ENCODE peak calls at places on chromosome 10, in eight cellular contexts. U, R, S, E, T, Z, W and O are unnamed samples.

GRCh38 chr10:101136007-101136707 is 5.1 kb downstream of the TLX1 start:
- DNase-seq in R (no peak), E (no peak), U (no peak), W (no peak), S (no peak), T (no peak), Z (peak; percentile 13), O (no peak)

GRCh38 chr10:60281792-60282353 is 107.8 kb downstream of the ANK3 start:
- DNase-seq in T (no peak), W (no peak), S (no peak), U (no peak), R (no peak), E (no peak), Z (no peak), O (no peak)

GRCh38 chr10:80472234-80473095 is 18.4 kb downstream of the TSPAN14 start:
- DNase-seq in Z (peak; percentile 88), T (no peak), U (peak; percentile 97), W (no peak), E (no peak), S (no peak), R (peak; percentile 21), O (no peak)

GRCh38 chr10:99393036-99393435 is 37.4 kb downstream of the GOT1 start:
- DNase-seq in E (no peak), Z (no peak), R (no peak), T (no peak), W (no peak), U (no peak), S (no peak), O (no peak)

GRCh38 chr10:97737770-97738265 is 890 bp downstream of the ZFYVE27 start:
- DNase-seq in E (no peak), W (no peak), Z (peak; percentile 47), T (no peak), U (no peak), R (no peak), S (no peak), O (no peak)

GRCh38 chr10:102918817-102919236 is 733 bp downstream of the CNNM2 start:
- DNase-seq in U (peak; percentile 20), W (no peak), S (no peak), E (peak; percentile 10), Z (no peak), R (no peak), T (peak; percentile 33), O (no peak)

GRCh38 chr10:124127965-124128810 is 34.8 kb upstream of the CHST15 start:
- DNase-seq in U (no peak), Z (no peak), W (no peak), S (no peak), T (no peak), R (no peak), E (no peak), O (no peak)

GRCh38 chr10:70536196-70536920 is 57.8 kb downstream of the PALD1 start:
- DNase-seq in Z (no peak), U (no peak), E (no peak), R (no peak), T (no peak), S (no peak), W (no peak), O (no peak)

GRCh38 chr10:84352251-84352842 is 24.0 kb downstream of the CCSER2 start:
- DNase-seq in U (peak; percentile 62), R (peak; percentile 72), W (peak; percentile 39), S (peak; percentile 80), Z (peak; percentile 61), E (peak; percentile 57), T (peak; percentile 60), O (no peak)

GRCh38 chr10:97101166-97101940 is 84.4 kb downstream of the SLIT1 start:
- DNase-seq in Z (no peak), U (no peak), R (no peak), W (no peak), E (no peak), T (no peak), S (no peak), O (no peak)

GRCh38 chr10:48213047-48213446 is 61.4 kb downstream of the FRMPD2 start:
- DNase-seq in R (no peak), T (no peak), Z (no peak), S (no peak), U (no peak), W (no peak), E (no peak), O (no peak)

GRCh38 chr10:63633677-63634487 is 112.7 kb downstream of the REEP3 start:
- DNase-seq in S (no peak), R (no peak), E (no peak), W (no peak), T (peak; percentile 42), U (peak; percentile 46), Z (peak; percentile 41), O (no peak)

GRCh38 chr10:3785849-3786290 is 861 bp upstream of the KLF6 start:
- DNase-seq in R (peak; percentile 75), E (no peak), W (peak; percentile 48), S (peak; percentile 58), T (no peak), Z (peak; percentile 37), U (peak; percentile 52), O (no peak)

GRCh38 chr10:22737587-22737986 is 23.2 kb upstream of the PIP4K2A start:
- DNase-seq in R (peak; percentile 72), E (no peak), Z (peak; percentile 79), U (peak; percentile 64), T (no peak), S (no peak), W (no peak), O (peak; percentile 32)

GRCh38 chr10:69635428-69636272 is 5.6 kb downstream of the FAM241B start:
- DNase-seq in R (no peak), T (no peak), U (no peak), S (no peak), E (no peak), Z (no peak), W (no peak), O (no peak)

GRCh38 chr10:44378626-44379025 is 6.3 kb downstream of the CXCL12 start:
- DNase-seq in S (no peak), R (no peak), E (no peak), U (no peak), W (no peak), Z (no peak), T (no peak), O (no peak)

GRCh38 chr10:68586622-68587325 is 26.6 kb downstream of the TET1 start:
- DNase-seq in U (no peak), S (no peak), R (no peak), Z (no peak), T (no peak), E (no peak), W (no peak), O (no peak)

GRCh38 chr10:93352638-93353383 is 129.3 kb downstream of the MYOF start:
- DNase-seq in T (peak; percentile 38), W (no peak), R (no peak), Z (peak; percentile 24), U (no peak), S (no peak), E (no peak), O (no peak)

GRCh38 chr10:89793649-89794254 is 92.4 kb downstream of the KIF20B start:
- DNase-seq in Z (peak; percentile 63), T (peak; percentile 73), E (peak; percentile 12), R (no peak), U (peak; percentile 59), S (peak; percentile 31), W (no peak), O (no peak)

DNA sequence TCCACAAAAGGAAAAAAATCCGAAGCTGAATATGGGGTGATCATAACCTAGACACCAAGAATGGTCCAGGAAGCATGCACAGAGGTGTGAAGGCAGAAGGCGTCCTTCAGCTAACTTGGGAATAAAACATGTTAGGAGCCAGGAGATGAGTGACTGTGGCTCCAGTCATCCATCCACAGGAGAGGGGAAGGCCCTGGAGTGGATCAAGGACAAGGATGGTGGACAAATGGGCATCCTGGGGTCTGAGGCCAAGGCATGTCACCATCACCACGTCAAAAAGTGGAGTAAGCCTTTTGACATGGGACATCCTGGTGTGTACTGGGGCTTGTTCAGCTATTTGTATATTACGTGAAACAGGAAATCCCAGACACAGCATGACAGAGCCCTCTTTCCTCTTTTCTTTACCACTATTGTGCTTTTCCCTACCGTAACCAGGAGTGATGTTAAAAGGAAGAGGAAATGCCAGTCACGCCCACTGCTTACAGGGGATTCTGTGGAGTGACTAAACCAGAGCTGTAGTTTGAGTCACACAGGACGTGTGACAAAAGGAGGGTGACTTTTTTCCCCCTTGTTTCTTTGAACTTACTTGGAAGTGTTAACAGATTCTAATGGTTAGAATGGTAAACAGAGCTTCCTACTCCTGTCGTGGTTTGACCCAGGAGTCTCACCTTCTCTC is 15.4 kb downstream of the ACSL5 start:
- DNase-seq in Z (peak; percentile 49), S (peak; percentile 48), W (peak; percentile 14), R (no peak), T (peak; percentile 15), U (peak; percentile 62), E (no peak), O (no peak)
- H3K4me1 ChIP-seq in Z (no peaks in the 10 kb centered on the region), S (peaks cover 7% of the 10 kb centered on the region), W (peaks cover 8% of the 10 kb centered on the region), R (no peaks in the 10 kb centered on the region), T (peaks cover 3% of the 10 kb centered on the region), U (peaks cover 9% of the 10 kb centered on the region), E (peaks cover 40% of the 10 kb centered on the region), O (peaks cover 17% of the 10 kb centered on the region)

GRCh38 chr10:72276421-72277339 is 3.0 kb downstream of the DDIT4 start:
- DNase-seq in U (peak; percentile 90), E (no peak), W (no peak), R (no peak), T (no peak), Z (peak; percentile 45), S (peak; percentile 68), O (no peak)
- H3K4me3 ChIP-seq in U (peak overlapping the region; percentile 78), E (peak overlapping the region; percentile 88), W (peak overlapping the region; percentile 95), R (peak overlapping the region; percentile 76), T (peak overlapping the region; percentile 84), Z (peak overlapping the region; percentile 95), S (peak overlapping the region; percentile 79), O (peak overlapping the region; percentile 84)

GRCh38 chr10:77590344-77591237 is 47.0 kb downstream of the KCNMA1 start:
- DNase-seq in W (no peak), U (no peak), Z (no peak), T (no peak), R (peak; percentile 90), S (no peak), E (no peak), O (no peak)
- H3K4me1 ChIP-seq in W (no peaks in the 10 kb centered on the region), U (peaks cover 36% of the 10 kb centered on the region), Z (peaks cover 19% of the 10 kb centered on the region), T (peaks cover 65% of the 10 kb centered on the region), R (peaks cover 21% of the 10 kb centered on the region), S (no peaks in the 10 kb centered on the region), E (no peaks in the 10 kb centered on the region), O (peaks cover 9% of the 10 kb centered on the region)

DNA sequence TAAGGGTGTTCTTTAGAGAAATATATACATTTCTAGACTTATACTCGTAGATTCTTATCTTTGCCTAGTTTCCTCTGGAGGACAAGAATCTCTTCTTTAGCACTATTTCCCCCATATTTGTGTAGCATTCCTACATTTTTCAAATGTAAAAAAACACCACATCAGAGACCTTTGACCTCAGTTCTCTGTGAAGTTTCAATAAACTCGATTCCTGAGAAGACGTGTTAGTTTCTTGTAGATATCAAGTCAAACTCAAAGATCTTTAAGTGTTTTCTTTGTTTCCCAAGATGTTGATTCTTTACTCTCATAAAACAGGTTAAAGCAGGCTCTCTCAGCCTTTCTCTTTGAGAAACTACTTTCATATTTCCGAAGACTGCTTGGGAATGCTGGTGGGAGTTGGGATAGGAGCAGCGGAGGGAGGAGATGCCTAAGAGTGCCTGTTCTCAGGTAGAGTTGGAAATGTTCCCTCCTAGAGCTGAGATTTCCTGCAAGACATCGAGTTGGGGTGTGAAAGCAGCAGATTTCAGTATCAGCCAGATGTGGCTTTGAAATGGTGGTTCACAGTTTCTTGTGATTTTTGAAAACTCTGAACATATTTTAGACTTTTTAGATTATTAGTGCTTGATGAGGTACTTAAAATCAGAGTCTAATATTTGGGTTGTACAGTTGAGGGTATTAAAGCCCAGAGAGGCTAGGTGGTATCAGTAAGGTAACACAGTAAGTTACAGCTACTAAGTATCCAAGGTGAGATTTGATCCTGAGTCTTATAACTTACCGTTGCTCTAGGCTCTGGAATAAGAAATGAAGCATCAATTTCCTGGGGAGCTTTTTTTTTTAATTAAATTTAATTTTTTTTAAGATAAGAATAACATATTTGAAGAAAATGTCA is 13.9 kb downstream of the ADK start:
- DNase-seq in U (no peak), E (no peak), R (no peak), W (no peak), T (no peak), S (no peak), Z (peak; percentile 33), O (no peak)
- H3K4me3 ChIP-seq in U (no peak overlapping the region), E (no peak overlapping the region), R (no peak overlapping the region), W (no peak overlapping the region), T (no peak overlapping the region), S (no peak overlapping the region), Z (peak overlapping the region; percentile 7), O (no peak overlapping the region)